ENCODE peak calls at places on chromosomes 12 and 14, in four cellular contexts. C, P, R and K are unnamed samples.

GRCh38 chr14:101979666-101980065 is 15.3 kb downstream of the DYNC1H1 start:
- DNase-seq in R (no peak), P (no peak), C (no peak), K (no peak)

GRCh38 chr12:89919241-89919906 is 210.7 kb upstream of the ATP2B1 start:
- DNase-seq in C (no peak), P (no peak), R (no peak), K (no peak)

GRCh38 chr14:92039073-92039719 is 663 bp downstream of the TRIP11 start:
- DNase-seq in P (peak), R (peak), C (peak), K (peak)

GRCh38 chr12:104790296-104791125 is 167.6 kb downstream of the SLC41A2 start:
- DNase-seq in R (peak), P (peak), C (peak), K (peak)

GRCh38 chr12:50985322-50985721 is 33.0 kb downstream of the HIGD1C start:
- DNase-seq in P (peak), R (no peak), C (no peak), K (no peak)

GRCh38 chr14:52553671-52554575 is 1.3 kb downstream of the GPR137C start:
- DNase-seq in P (peak), C (peak), R (peak), K (peak)

GRCh38 chr12:15538881-15539280 is 216.6 kb downstream of the PTPRO start:
- DNase-seq in C (no peak), R (no peak), P (no peak), K (no peak)

GRCh38 chr12:40672650-40673319 is 19.5 kb upstream of the CNTN1 start:
- DNase-seq in C (no peak), R (no peak), P (no peak), K (no peak)

GRCh38 chr14:91968280-91968679 is 20.8 kb upstream of the FBLN5 start:
- DNase-seq in R (no peak), P (no peak), C (no peak), K (no peak)

GRCh38 chr12:121723200-121723599 is 10.6 kb downstream of the TMEM120B start:
- DNase-seq in R (no peak), P (no peak), C (no peak), K (no peak)

GRCh38 chr12:109523071-109523470 is 45.6 kb downstream of the UBE3B start:
- DNase-seq in P (no peak), C (no peak), R (no peak), K (no peak)

GRCh38 chr12:53078425-53079225 is 565 bp downstream of the SPRYD3 start:
- DNase-seq in C (no peak), R (no peak), P (peak), K (no peak)

GRCh38 chr12:106247731-106248176 is at the start of gene CKAP4:
- DNase-seq in P (peak), R (peak), C (peak), K (peak)

GRCh38 chr14:97874394-97874793 is 1077.2 kb downstream of the VRK1 start:
- DNase-seq in R (no peak), C (no peak), P (no peak), K (no peak)

GRCh38 chr14:61355892-61356325 is 34.5 kb downstream of the PRKCH start:
- DNase-seq in P (peak), R (peak), C (no peak), K (peak)

GRCh38 chr12:1171657-1172056 is 180.6 kb downstream of the ERC1 start:
- DNase-seq in P (no peak), C (peak), R (peak), K (no peak)

GRCh38 chr14:99322731-99323599 is 51.0 kb upstream of the BCL11B start:
- DNase-seq in C (no peak), R (no peak), P (no peak), K (no peak)

GRCh38 chr12:54026640-54027441 is 1.4 kb upstream of the HOXC6 start:
- DNase-seq in C (no peak), P (no peak), R (no peak), K (no peak)

GRCh38 chr14:30214014-30214413 is 286.4 kb upstream of the PRKD1 start:
- DNase-seq in R (no peak), P (peak), C (no peak), K (no peak)

GRCh38 chr12:6120796-6121473 is 3.5 kb downstream of the VWF start:
- DNase-seq in R (no peak), C (no peak), P (no peak), K (no peak)

GRCh38 chr14:22185191-22185590 is 403.8 kb downstream of the DAD1 start:
- DNase-seq in P (peak), R (no peak), C (no peak), K (no peak)

GRCh38 chr12:75479963-75480461 is 543 bp upstream of the GLIPR1 start:
- DNase-seq in C (no peak), P (peak), R (no peak), K (no peak)

GRCh38 chr14:101560534-101561113 is 671 bp upstream of the DIO3 start:
- DNase-seq in P (no peak), C (no peak), R (no peak), K (no peak)

GRCh38 chr12:111298583-111299436 is 70.1 kb downstream of the PHETA1 start:
- DNase-seq in C (peak), P (peak), R (peak), K (peak)

GRCh38 chr12:54432815-54433164 is 13.7 kb upstream of the ITGA5 start:
- DNase-seq in P (no peak), R (no peak), C (no peak), K (no peak)

GRCh38 chr14:68634346-68634745 is 158.5 kb downstream of the ZFP36L1 start:
- DNase-seq in P (no peak), R (no peak), C (no peak), K (peak)

GRCh38 chr14:55302367-55302766 is 31.1 kb downstream of the FBXO34 start:
- DNase-seq in P (no peak), R (peak), C (no peak), K (no peak)

GRCh38 chr12:95694148-95694547 is 96.4 kb downstream of the NTN4 start:
- DNase-seq in P (no peak), C (peak), R (peak), K (no peak)

GRCh38 chr12:55932546-55932919 is 1.6 kb downstream of the DGKA start:
- DNase-seq in P (peak), C (no peak), R (no peak), K (no peak)

GRCh38 chr14:37037636-37038387 is 134.6 kb downstream of the SLC25A21 start:
- DNase-seq in P (no peak), C (no peak), R (no peak), K (no peak)

GRCh38 chr12:76621582-76622024 is 62.0 kb upstream of the OSBPL8 start:
- DNase-seq in R (peak), C (peak), P (peak), K (peak)

GRCh38 chr14:75452900-75453816 is 25.3 kb downstream of the JDP2 start:
- DNase-seq in R (peak), P (peak), C (peak), K (peak)

GRCh38 chr12:52575256-52575655 is 1.6 kb upstream of the KRT74 start:
- DNase-seq in P (no peak), R (no peak), C (no peak), K (no peak)

GRCh38 chr14:62687818-62688217 is 357.4 kb downstream of the KCNH5 start:
- DNase-seq in R (no peak), P (no peak), C (no peak), K (no peak)

GRCh38 chr14:62692490-62693106 is 352.7 kb downstream of the KCNH5 start:
- DNase-seq in P (peak), R (no peak), C (no peak), K (no peak)

GRCh38 chr14:62691613-62692489 is 353.4 kb downstream of the KCNH5 start:
- DNase-seq in R (peak), P (peak), C (no peak), K (no peak)

GRCh38 chr14:62694075-62694474 is 351.2 kb downstream of the KCNH5 start:
- DNase-seq in C (no peak), R (no peak), P (peak), K (no peak)

DNA sequence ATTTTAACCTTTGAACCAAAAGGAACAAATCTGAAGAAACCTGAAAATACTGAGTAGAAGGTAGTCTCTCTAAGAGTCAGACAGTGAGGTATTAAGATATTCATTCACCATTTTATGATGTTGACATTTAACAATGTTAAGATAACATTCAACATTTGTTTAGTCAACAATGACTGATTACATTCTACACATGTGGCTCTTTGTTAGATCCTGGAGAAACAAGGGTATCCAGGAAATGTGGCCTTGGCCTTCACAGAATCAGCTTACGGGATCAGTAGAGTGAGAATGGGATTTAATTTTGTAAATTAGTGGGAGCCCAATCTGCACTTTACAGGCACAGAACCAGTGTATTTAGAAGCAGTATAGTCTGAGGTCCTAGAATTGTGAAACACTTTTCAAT is 355.5 kb downstream of the KCNH5 start:
- DNase-seq in C (no peak), R (peak), P (no peak), K (no peak)
- H3K4ac ChIP-seq in C (no peak), R (no peak), P (peak), K (no peak)

DNA sequence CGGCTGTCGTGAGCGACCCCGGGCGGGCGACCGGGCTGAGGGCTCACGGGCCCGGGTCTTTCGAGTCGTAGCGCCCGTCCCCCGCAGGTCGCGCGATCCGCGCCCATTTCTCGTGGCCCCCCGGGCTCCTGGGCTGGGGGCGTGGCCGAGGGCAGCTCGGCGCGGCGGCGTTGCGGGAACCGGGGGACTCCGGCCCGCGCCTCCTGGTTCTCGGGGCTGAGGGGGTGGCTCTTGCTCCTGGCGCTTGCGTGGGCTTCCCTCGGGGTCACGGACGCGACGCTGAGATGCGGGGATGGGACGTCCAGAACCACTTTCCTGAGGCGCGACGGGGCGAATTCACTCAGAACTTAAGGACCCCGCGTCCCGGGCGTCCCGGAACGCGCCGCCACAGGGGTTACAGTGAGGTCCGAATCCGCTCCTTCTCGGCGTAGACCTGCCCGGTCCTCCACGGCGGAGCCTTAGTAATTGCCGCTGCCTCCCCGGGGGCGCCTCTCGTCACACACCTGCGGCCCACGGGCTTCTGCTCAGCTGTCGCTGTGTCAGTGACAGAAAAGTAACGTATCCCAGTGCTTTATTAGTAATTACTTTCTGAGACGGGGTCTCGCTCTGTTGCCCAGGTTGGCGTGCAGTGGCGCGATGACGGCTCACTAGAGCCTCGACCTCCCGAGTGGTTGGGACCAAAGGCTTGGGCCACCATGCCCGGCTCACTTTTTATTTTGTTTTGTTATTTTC is 606 bp downstream of the EP400 start:
- DNase-seq in R (peak), C (no peak), P (no peak), K (no peak)
- H2AK5ac ChIP-seq in R (no peak), C (peak), P (peak), K (no peak)

GRCh38 chr12:125128806-125129571 is 63.8 kb downstream of the AACS start:
- DNase-seq in P (no peak), C (no peak), R (no peak), K (no peak)
- H3K4ac ChIP-seq in P (no peak), C (no peak), R (no peak), K (no peak)

DNA sequence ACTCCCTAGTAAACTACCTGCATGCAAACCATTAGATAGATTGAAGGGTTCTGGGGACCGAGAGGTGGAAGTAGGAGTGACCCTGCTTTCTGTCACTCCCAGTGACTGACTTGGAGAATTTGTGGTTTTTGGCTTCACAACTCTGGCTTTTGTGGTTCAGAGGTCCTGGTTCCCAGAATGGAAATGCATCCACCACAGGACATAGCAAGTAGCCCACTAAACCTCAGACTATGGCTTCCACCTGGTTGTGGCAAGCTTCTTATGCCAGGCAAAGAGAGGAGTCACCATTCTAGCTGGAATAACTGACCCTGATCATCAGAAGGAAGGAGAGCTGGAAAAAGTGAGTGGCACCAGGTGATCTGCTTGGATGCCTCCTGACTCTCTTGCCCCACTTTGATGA is 162.4 kb upstream of the TMEM260 start:
- DNase-seq in C (no peak), P (no peak), R (no peak), K (no peak)
- H2AK5ac ChIP-seq in C (no peak), P (no peak), R (no peak), K (no peak)

DNA sequence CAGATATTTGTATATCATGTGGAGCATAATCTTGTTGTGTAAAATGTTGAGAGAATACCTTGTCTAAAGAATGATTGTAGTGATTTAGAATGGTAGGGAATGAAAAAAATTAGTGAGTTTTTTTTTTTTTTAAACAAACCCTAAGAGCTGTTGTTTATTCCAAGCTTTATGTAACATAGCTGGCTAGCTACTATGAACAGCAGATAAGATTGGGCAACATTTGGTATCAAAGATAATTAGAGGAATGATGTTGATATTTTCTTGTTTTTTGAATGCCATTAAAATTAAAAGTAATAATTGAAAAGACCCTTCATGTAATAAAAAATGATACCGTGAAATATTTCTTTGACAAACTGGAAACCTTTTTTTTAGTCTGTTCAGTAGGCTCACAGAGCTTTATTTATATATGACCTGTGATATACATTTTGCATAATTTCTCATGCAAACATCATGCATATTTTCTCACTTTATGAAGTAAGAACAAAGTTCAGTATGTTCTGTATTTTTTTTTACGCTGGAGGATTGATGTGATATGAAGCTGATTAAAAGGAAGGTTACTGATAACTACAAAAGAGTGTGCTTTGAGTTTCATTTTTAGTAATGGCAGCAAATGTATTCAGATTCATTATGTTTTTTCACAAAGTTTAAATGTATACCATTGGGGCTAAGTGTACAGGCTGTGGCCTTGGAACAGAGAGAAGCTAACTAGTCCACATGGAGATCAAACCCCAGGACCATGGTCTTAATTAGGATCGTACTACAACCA is 8.1 kb downstream of the CPSF6 start:
- DNase-seq in P (no peak), C (no peak), R (no peak), K (no peak)
- H3K4ac ChIP-seq in P (no peak), C (no peak), R (no peak), K (no peak)